ENCODE peak calls at places on chromosomes 3 and 15, in four cellular contexts. Q is stimulated activated CD8-positive, alpha-beta memory T cell treated with anti-CD3 and anti-CD28 coated beads, Interleukin-15, amount 100 ng/mL, for 4 hours; L is suprapubic skin; Y is glomerular endothelial cell. M is an unnamed sample.

GRCh38 chr15:85002517-85002916 is 20.9 kb downstream of the PDE8A start:
- DNase-seq in Y (no peak), L (no peak), Q (no peak), M (no peak)

GRCh38 chr15:40302981-40303380 is 4.8 kb downstream of the PLCB2 start:
- DNase-seq in Y (no peak), Q (no peak), L (no peak), M (no peak)

GRCh38 chr3:123576119-123576518 is 8.7 kb downstream of the HACD2 start:
- DNase-seq in L (no peak), Q (no peak), Y (no peak), M (no peak)

GRCh38 chr3:127140501-127141460 is 52.1 kb upstream of the PRR23E start:
- DNase-seq in Q (no peak), L (no peak), Y (no peak), M (no peak)

GRCh38 chr3:111715911-111716523 is 120.9 kb upstream of the ZBED2 start:
- DNase-seq in Q (no peak), L (no peak), Y (no peak), M (peak; percentile 25)

GRCh38 chr15:45064386-45064785 is 41.4 kb downstream of the SORD start:
- DNase-seq in Y (no peak), L (no peak), Q (no peak), M (peak; percentile 11)

GRCh38 chr3:41986566-41986965 is 24.7 kb upstream of the ULK4 start:
- DNase-seq in Q (no peak), L (no peak), Y (no peak), M (no peak)

GRCh38 chr15:48582472-48583235 is 62.9 kb downstream of the FBN1 start:
- DNase-seq in L (no peak), Q (no peak), Y (no peak), M (peak; percentile 97)

GRCh38 chr3:67947808-67948508 is 293.5 kb upstream of the SUCLG2 start:
- DNase-seq in L (no peak), Q (no peak), Y (no peak), M (no peak)

GRCh38 chr3:152623286-152623685 is 211.6 kb upstream of the P2RY1 start:
- DNase-seq in Y (no peak), Q (no peak), L (no peak), M (no peak)

GRCh38 chr3:118347781-118348557 is 686.7 kb downstream of the IGSF11 start:
- DNase-seq in Q (no peak), Y (no peak), L (no peak), M (no peak)

GRCh38 chr3:62614527-62614926 is 241.2 kb upstream of the FEZF2 start:
- DNase-seq in L (no peak), Q (no peak), Y (no peak), M (no peak)

GRCh38 chr15:36996538-36997181 is 103.7 kb downstream of the MEIS2 start:
- DNase-seq in L (no peak), Y (no peak), Q (no peak), M (no peak)

GRCh38 chr3:88713233-88713691 is 394.2 kb upstream of the EPHA3 start:
- DNase-seq in Y (no peak), L (no peak), Q (no peak), M (no peak)

GRCh38 chr3:176321099-176321498 is 876.2 kb downstream of the TBL1XR1 start:
- DNase-seq in L (no peak), Y (no peak), Q (no peak), M (no peak)

M was measured in fibroblast of gingiva.